ENCODE peak calls at places on chromosome 20, in nine cellular contexts. One of them, this sample, is unnamed.

GRCh38 chr20:13331536-13331935 is 110.5 kb downstream of the ISM1 start:
- DNase-seq in pancreas: no peak
- DNase-seq in heart right ventricle: no peak
- DNase-seq in HepG2: peak; percentile 66
- DNase-seq in fibroblast of lung: peak; percentile 33
- DNase-seq in heart left ventricle: no peak
- DNase-seq in mammary epithelial cell: peak; percentile 12
- DNase-seq in tibial nerve: no peak
- DNase-seq in body of pancreas: no peak
- DNase-seq in this sample: no peak

GRCh38 chr20:7195704-7196103 is 428.2 kb downstream of the BMP2 start:
- DNase-seq in pancreas: no peak
- DNase-seq in heart right ventricle: no peak
- DNase-seq in HepG2: no peak
- DNase-seq in fibroblast of lung: peak; percentile 97
- DNase-seq in heart left ventricle: no peak
- DNase-seq in mammary epithelial cell: peak; percentile 90
- DNase-seq in tibial nerve: no peak
- DNase-seq in body of pancreas: no peak
- DNase-seq in this sample: no peak

GRCh38 chr20:20744170-20744725 is 31.8 kb upstream of the RALGAPA2 start:
- DNase-seq in pancreas: no peak
- DNase-seq in heart right ventricle: no peak
- DNase-seq in HepG2: peak; percentile 40
- DNase-seq in fibroblast of lung: no peak
- DNase-seq in heart left ventricle: no peak
- DNase-seq in mammary epithelial cell: no peak
- DNase-seq in tibial nerve: no peak
- DNase-seq in body of pancreas: no peak
- DNase-seq in this sample: no peak

GRCh38 chr20:63735859-63736718 is at the start of gene LIME1:
- DNase-seq in pancreas: no peak
- DNase-seq in heart right ventricle: no peak
- DNase-seq in HepG2: no peak
- DNase-seq in fibroblast of lung: no peak
- DNase-seq in heart left ventricle: no peak
- DNase-seq in mammary epithelial cell: no peak
- DNase-seq in tibial nerve: no peak
- DNase-seq in body of pancreas: no peak
- DNase-seq in this sample: no peak

GRCh38 chr20:49323622-49324238 is 45.9 kb upstream of the ZNFX1 start:
- DNase-seq in pancreas: no peak
- DNase-seq in heart right ventricle: no peak
- DNase-seq in HepG2: peak; percentile 52
- DNase-seq in fibroblast of lung: peak; percentile 89
- DNase-seq in heart left ventricle: peak; percentile 19
- DNase-seq in mammary epithelial cell: peak; percentile 73
- DNase-seq in tibial nerve: no peak
- DNase-seq in body of pancreas: no peak
- DNase-seq in this sample: no peak

GRCh38 chr20:50859161-50859560 is 64.3 kb downstream of the BCAS4 start:
- DNase-seq in pancreas: no peak
- DNase-seq in heart right ventricle: no peak
- DNase-seq in HepG2: no peak
- DNase-seq in fibroblast of lung: no peak
- DNase-seq in heart left ventricle: no peak
- DNase-seq in mammary epithelial cell: no peak
- DNase-seq in tibial nerve: no peak
- DNase-seq in body of pancreas: no peak
- DNase-seq in this sample: no peak

GRCh38 chr20:11056414-11056813 is 382.6 kb upstream of the JAG1 start:
- DNase-seq in pancreas: no peak
- DNase-seq in heart right ventricle: no peak
- DNase-seq in HepG2: no peak
- DNase-seq in fibroblast of lung: no peak
- DNase-seq in heart left ventricle: no peak
- DNase-seq in mammary epithelial cell: no peak
- DNase-seq in tibial nerve: no peak
- DNase-seq in body of pancreas: no peak
- DNase-seq in this sample: no peak

GRCh38 chr20:18497603-18498002 is 578 bp upstream of the RBBP9 start:
- DNase-seq in pancreas: no peak
- DNase-seq in heart right ventricle: no peak
- DNase-seq in HepG2: no peak
- DNase-seq in fibroblast of lung: no peak
- DNase-seq in heart left ventricle: no peak
- DNase-seq in mammary epithelial cell: no peak
- DNase-seq in tibial nerve: no peak
- DNase-seq in body of pancreas: no peak
- DNase-seq in this sample: no peak

GRCh38 chr20:63539441-63540370 is 2.5 kb upstream of the PTK6 start:
- DNase-seq in pancreas: no peak
- DNase-seq in heart right ventricle: no peak
- DNase-seq in HepG2: no peak
- DNase-seq in fibroblast of lung: no peak
- DNase-seq in heart left ventricle: no peak
- DNase-seq in mammary epithelial cell: no peak
- DNase-seq in tibial nerve: no peak
- DNase-seq in body of pancreas: no peak
- DNase-seq in this sample: no peak

GRCh38 chr20:49823152-49823847 is 10.7 kb downstream of the SLC9A8 start:
- DNase-seq in pancreas: no peak
- DNase-seq in heart right ventricle: no peak
- DNase-seq in HepG2: no peak
- DNase-seq in fibroblast of lung: no peak
- DNase-seq in heart left ventricle: no peak
- DNase-seq in mammary epithelial cell: no peak
- DNase-seq in tibial nerve: no peak
- DNase-seq in body of pancreas: no peak
- DNase-seq in this sample: no peak

GRCh38 chr20:9035129-9035528 is 33.8 kb upstream of the PLCB4 start:
- DNase-seq in pancreas: no peak
- DNase-seq in heart right ventricle: no peak
- DNase-seq in HepG2: no peak
- DNase-seq in fibroblast of lung: peak; percentile 89
- DNase-seq in heart left ventricle: no peak
- DNase-seq in mammary epithelial cell: peak; percentile 13
- DNase-seq in tibial nerve: no peak
- DNase-seq in body of pancreas: no peak
- DNase-seq in this sample: no peak

DNA sequence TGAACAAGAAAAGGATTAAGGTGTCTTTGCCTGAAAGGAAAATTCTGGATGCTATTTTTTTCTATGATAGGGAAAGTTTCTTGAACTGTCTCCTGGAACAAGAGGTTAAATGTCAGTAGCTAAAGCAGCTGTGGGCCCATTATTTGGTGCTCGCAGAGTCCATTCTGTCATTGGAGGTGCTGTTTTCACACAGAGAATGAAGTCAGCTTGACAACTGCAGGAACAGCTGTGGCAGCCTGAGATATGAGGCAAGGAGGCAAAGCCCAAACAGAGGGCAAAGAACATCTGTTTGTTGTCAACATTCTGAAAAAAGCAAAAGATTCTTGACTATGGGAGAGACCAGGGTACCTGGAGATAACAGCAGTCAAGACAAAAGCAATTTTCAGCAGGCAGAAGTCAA is 548.2 kb downstream of the KIF16B start:
- DNase-seq in pancreas: no peak
- DNase-seq in heart right ventricle: no peak
- DNase-seq in HepG2: no peak
- DNase-seq in fibroblast of lung: no peak
- DNase-seq in heart left ventricle: no peak
- DNase-seq in mammary epithelial cell: no peak
- DNase-seq in tibial nerve: no peak
- DNase-seq in body of pancreas: no peak
- DNase-seq in this sample: no peak
- H3K9me3 ChIP-seq in pancreas: no peaks in the 10 kb centered on the region
- H3K9me3 ChIP-seq in heart right ventricle: no peaks in the 10 kb centered on the region
- H3K9me3 ChIP-seq in HepG2: peaks cover 80% of the 10 kb centered on the region
- H3K9me3 ChIP-seq in fibroblast of lung: no peaks in the 10 kb centered on the region
- H3K9me3 ChIP-seq in heart left ventricle: no peaks in the 10 kb centered on the region
- H3K9me3 ChIP-seq in mammary epithelial cell: no peaks in the 10 kb centered on the region
- H3K9me3 ChIP-seq in tibial nerve: no peaks in the 10 kb centered on the region
- H3K9me3 ChIP-seq in body of pancreas: no peaks in the 10 kb centered on the region
- H3K9me3 ChIP-seq in this sample: no peaks in the 10 kb centered on the region

GRCh38 chr20:53933232-53933846 is 137.1 kb downstream of the BCAS1 start:
- DNase-seq in pancreas: no peak
- DNase-seq in heart right ventricle: no peak
- DNase-seq in HepG2: no peak
- DNase-seq in fibroblast of lung: no peak
- DNase-seq in heart left ventricle: no peak
- DNase-seq in mammary epithelial cell: no peak
- DNase-seq in tibial nerve: no peak
- DNase-seq in body of pancreas: no peak
- DNase-seq in this sample: no peak
- H3K4me1 ChIP-seq in pancreas: peaks cover 8% of the 10 kb centered on the region
- H3K4me1 ChIP-seq in heart right ventricle: peaks cover 47% of the 10 kb centered on the region
- H3K4me1 ChIP-seq in HepG2: peaks cover 37% of the 10 kb centered on the region
- H3K4me1 ChIP-seq in fibroblast of lung: peaks cover 3% of the 10 kb centered on the region
- H3K4me1 ChIP-seq in heart left ventricle: peaks cover 27% of the 10 kb centered on the region
- H3K4me1 ChIP-seq in mammary epithelial cell: peaks cover 15% of the 10 kb centered on the region
- H3K4me1 ChIP-seq in tibial nerve: peaks cover 21% of the 10 kb centered on the region
- H3K4me1 ChIP-seq in body of pancreas: no peaks in the 10 kb centered on the region
- H3K4me1 ChIP-seq in this sample: no peaks in the 10 kb centered on the region

GRCh38 chr20:24805456-24806233 is 143.4 kb upstream of the CST7 start:
- DNase-seq in pancreas: no peak
- DNase-seq in heart right ventricle: no peak
- DNase-seq in HepG2: no peak
- DNase-seq in fibroblast of lung: no peak
- DNase-seq in heart left ventricle: no peak
- DNase-seq in mammary epithelial cell: no peak
- DNase-seq in tibial nerve: no peak
- DNase-seq in body of pancreas: no peak
- DNase-seq in this sample: no peak
- TF ChIP-seq CTCF in pancreas: no peak
- TF ChIP-seq CTCF in heart right ventricle: no peak
- TF ChIP-seq CTCF in HepG2: no peak
- TF ChIP-seq CTCF in fibroblast of lung: no peak
- TF ChIP-seq CTCF in heart left ventricle: no peak
- TF ChIP-seq CTCF in mammary epithelial cell: no peak
- TF ChIP-seq CTCF in tibial nerve: no peak
- TF ChIP-seq CTCF in body of pancreas: no peak
- TF ChIP-seq CTCF in this sample: no peak

GRCh38 chr20:46507760-46508407 is 5.5 kb downstream of the ZNF334 start:
- DNase-seq in pancreas: no peak
- DNase-seq in heart right ventricle: no peak
- DNase-seq in HepG2: no peak
- DNase-seq in fibroblast of lung: no peak
- DNase-seq in heart left ventricle: no peak
- DNase-seq in mammary epithelial cell: no peak
- DNase-seq in tibial nerve: no peak
- DNase-seq in body of pancreas: no peak
- DNase-seq in this sample: no peak
- H3K9me3 ChIP-seq in pancreas: no peaks in the 10 kb centered on the region
- H3K9me3 ChIP-seq in heart right ventricle: no peaks in the 10 kb centered on the region
- H3K9me3 ChIP-seq in HepG2: no peaks in the 10 kb centered on the region
- H3K9me3 ChIP-seq in fibroblast of lung: no peaks in the 10 kb centered on the region
- H3K9me3 ChIP-seq in heart left ventricle: peaks cover 4% of the 10 kb centered on the region
- H3K9me3 ChIP-seq in mammary epithelial cell: peaks cover 14% of the 10 kb centered on the region
- H3K9me3 ChIP-seq in tibial nerve: no peaks in the 10 kb centered on the region
- H3K9me3 ChIP-seq in body of pancreas: no peaks in the 10 kb centered on the region
- H3K9me3 ChIP-seq in this sample: no peaks in the 10 kb centered on the region

DNA sequence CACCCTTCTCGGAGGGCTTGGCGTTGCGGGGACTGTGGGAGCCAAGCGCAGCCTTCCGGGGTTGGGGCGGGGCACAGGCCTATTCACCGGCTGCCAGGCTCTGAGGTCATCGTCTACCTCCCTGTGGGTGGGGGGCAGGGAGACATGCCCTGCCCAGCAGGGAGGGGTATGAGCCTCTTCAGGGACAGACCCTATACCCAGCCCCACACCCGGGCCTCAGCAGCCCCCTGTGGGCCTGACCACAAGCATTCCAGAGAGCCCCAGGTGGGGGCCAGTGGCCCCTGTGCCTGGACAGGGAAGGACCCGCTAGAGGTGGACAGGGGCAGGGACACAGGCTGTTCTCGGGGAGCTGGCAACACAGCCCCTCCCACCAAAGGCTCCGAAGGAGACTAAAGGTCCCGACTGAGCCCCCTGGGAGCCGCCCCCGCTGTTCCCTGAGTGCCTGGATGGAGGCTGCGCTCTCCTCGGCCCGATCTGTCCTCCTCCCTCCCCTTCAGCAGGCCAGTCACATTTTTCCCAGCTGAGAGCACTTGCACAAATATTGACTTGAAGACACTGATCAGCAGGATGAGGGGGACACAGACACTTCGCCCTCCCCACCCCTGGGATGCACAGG is 11.5 kb downstream of the LAMA5 start:
- DNase-seq in pancreas: no peak
- DNase-seq in heart right ventricle: peak; percentile 76
- DNase-seq in HepG2: peak; percentile 65
- DNase-seq in fibroblast of lung: peak; percentile 52
- DNase-seq in heart left ventricle: peak; percentile 80
- DNase-seq in mammary epithelial cell: no peak
- DNase-seq in tibial nerve: no peak
- DNase-seq in body of pancreas: peak; percentile 53
- DNase-seq in this sample: peak; percentile 8
- H3K4me1 ChIP-seq in pancreas: peaks cover 13% of the 10 kb centered on the region
- H3K4me1 ChIP-seq in heart right ventricle: peaks cover 55% of the 10 kb centered on the region
- H3K4me1 ChIP-seq in HepG2: peaks cover 48% of the 10 kb centered on the region
- H3K4me1 ChIP-seq in fibroblast of lung: peaks cover 39% of the 10 kb centered on the region
- H3K4me1 ChIP-seq in heart left ventricle: peaks cover 80% of the 10 kb centered on the region
- H3K4me1 ChIP-seq in mammary epithelial cell: peaks cover 87% of the 10 kb centered on the region
- H3K4me1 ChIP-seq in tibial nerve: peaks cover 80% of the 10 kb centered on the region
- H3K4me1 ChIP-seq in body of pancreas: peaks cover 55% of the 10 kb centered on the region
- H3K4me1 ChIP-seq in this sample: peaks cover 50% of the 10 kb centered on the region